ENCODE peak calls at places on chromosome X, in nine cellular contexts. F is AG04449, E is suprapubic skin, M is AG10803, Z is pancreas, G is cardiac muscle cell, C is endodermal cell, Y is H9, K is esophagus muscularis mucosa. J is an unnamed sample.

GRCh38 chrX:65601126-65601525 is 66.3 kb upstream of the MSN start:
- DNase-seq in C (no peak), Z (no peak), K (no peak), E (no peak), F (no peak), G (no peak), Y (no peak), M (no peak), J (no peak)

GRCh38 chrX:113833656-113834055 is 750.2 kb upstream of the HTR2C start:
- DNase-seq in C (no peak), K (no peak), M (no peak), F (no peak), Z (no peak), E (no peak), G (peak; percentile 37), Y (no peak), J (no peak)

GRCh38 chrX:10833299-10834169 is 213.1 kb upstream of the MID1 start:
- DNase-seq in E (peak; percentile 74), M (peak; percentile 25), K (no peak), G (peak; percentile 24), C (peak; percentile 71), Z (peak; percentile 50), Y (peak; percentile 47), F (no peak), J (no peak)

GRCh38 chrX:7190157-7190556 is 42.2 kb upstream of the PUDP start:
- DNase-seq in M (no peak), G (no peak), C (no peak), E (no peak), Y (no peak), Z (no peak), K (no peak), F (no peak), J (no peak)

GRCh38 chrX:64202808-64203320 is 2.6 kb downstream of the AMER1 start:
- DNase-seq in M (peak; percentile 22), K (no peak), G (no peak), Y (no peak), Z (no peak), F (no peak), C (no peak), E (no peak), J (no peak)

GRCh38 chrX:49106930-49107329 is 16.6 kb downstream of the GPKOW start:
- DNase-seq in F (peak; percentile 4), Y (peak; percentile 35), M (peak; percentile 56), Z (no peak), K (no peak), C (peak; percentile 59), E (no peak), G (peak; percentile 58), J (no peak)

GRCh38 chrX:110032534-110033161 is 29.7 kb downstream of the TMEM164 start:
- DNase-seq in M (no peak), E (no peak), Y (no peak), G (no peak), Z (no peak), F (no peak), K (no peak), C (no peak), J (no peak)

GRCh38 chrX:103101280-103102042 is 8.5 kb upstream of the NXF3 start:
- DNase-seq in Y (no peak), G (peak; percentile 56), C (peak; percentile 66), Z (no peak), E (no peak), F (no peak), M (no peak), K (no peak), J (no peak)

GRCh38 chrX:66676413-66676812 is 37.5 kb upstream of the EDA2R start:
- DNase-seq in M (peak; percentile 78), K (no peak), E (no peak), G (peak; percentile 67), Y (no peak), C (no peak), F (no peak), Z (no peak), J (no peak)

GRCh38 chrX:121349263-121349662 is 301.9 kb downstream of the GLUD2 start:
- DNase-seq in K (no peak), Z (no peak), G (no peak), F (no peak), M (no peak), C (no peak), Y (no peak), E (no peak), J (no peak)

GRCh38 chrX:132612990-132613564 is 124.2 kb upstream of the MBNL3 start:
- DNase-seq in K (no peak), F (no peak), M (peak; percentile 16), E (no peak), Y (peak; percentile 44), C (peak; percentile 76), G (peak; percentile 56), Z (peak; percentile 75), J (peak; percentile 25)

GRCh38 chrX:54534271-54534670 is 4.3 kb downstream of the GNL3L start:
- DNase-seq in M (no peak), G (no peak), F (no peak), Z (no peak), Y (no peak), K (no peak), E (no peak), C (no peak), J (no peak)

GRCh38 chrX:33434256-33435092 is 223.1 kb upstream of the DMD start:
- DNase-seq in F (no peak), M (peak; percentile 15), Y (peak; percentile 87), C (peak; percentile 94), K (no peak), E (no peak), G (peak; percentile 37), Z (no peak), J (peak; percentile 8)

DNA sequence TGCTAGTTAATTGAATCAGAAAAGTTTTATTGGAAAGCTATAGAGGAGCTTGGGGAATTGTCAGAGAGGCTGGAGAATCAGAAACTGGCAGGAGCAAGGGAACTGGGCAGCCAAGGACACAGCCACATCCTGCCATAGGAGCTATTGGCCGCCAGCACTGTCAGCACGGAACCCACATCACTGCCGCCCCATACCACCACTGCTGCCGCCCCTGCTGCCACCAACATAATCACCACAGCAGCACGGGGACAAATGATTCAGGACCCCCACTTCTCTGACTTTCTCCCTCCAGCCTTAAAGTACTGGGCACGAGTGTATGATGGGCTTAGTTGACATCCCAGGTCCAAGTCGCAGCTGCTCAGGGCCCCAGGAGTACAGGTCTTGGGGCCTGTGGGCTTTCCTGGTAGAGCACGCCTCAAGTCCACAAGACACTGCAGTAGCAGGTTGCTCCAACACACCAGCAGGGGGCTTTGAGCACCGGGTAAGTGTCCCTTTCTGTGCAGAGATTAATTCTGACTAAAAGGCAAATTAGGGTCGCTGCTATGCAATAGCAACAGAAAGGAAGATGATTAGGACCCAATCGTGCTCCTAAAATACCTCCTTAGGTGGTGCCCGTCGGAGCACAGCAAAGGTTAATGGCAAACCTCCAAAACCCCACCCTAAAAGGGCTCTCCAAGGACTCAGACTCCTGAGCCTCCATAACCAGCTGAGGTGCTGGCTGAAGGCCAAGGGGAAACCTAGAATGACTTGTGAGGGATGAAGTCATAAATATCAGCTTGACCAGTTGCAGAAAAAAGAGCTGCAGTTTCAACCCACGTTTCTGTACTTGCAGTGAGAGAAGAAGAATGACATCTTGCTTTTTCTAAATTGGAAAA is 6.8 kb downstream of the PJA1 start:
- DNase-seq in Y (peak; percentile 49), M (peak; percentile 35), K (peak; percentile 82), F (no peak), Z (no peak), G (peak; percentile 82), C (peak; percentile 73), E (no peak), J (peak; percentile 48)
- TF ChIP-seq CTCF in Y (peak; percentile 60), M (peak; percentile 59), K (peak; percentile 50), F (peak; percentile 48), Z (peak; percentile 19), G (peak; percentile 59), C (peak; percentile 75), E (no peak), J (peak; percentile 45)

GRCh38 chrX:70553516-70553915 is 108.9 kb downstream of the DLG3 start:
- DNase-seq in F (no peak), K (no peak), Y (no peak), G (no peak), M (no peak), C (no peak), E (no peak), Z (no peak), J (no peak)

GRCh38 chrX:70552174-70552704 is 107.6 kb downstream of the DLG3 start:
- DNase-seq in Y (no peak), F (no peak), G (peak; percentile 48), K (no peak), C (no peak), E (no peak), M (no peak), Z (no peak), J (no peak)

GRCh38 chrX:70554523-70554922 is 109.9 kb downstream of the DLG3 start:
- DNase-seq in Y (no peak), Z (no peak), C (no peak), G (peak; percentile 12), M (peak; percentile 47), K (no peak), F (no peak), E (no peak), J (no peak)

GRCh38 chrX:70554948-70555347 is 110.3 kb downstream of the DLG3 start:
- DNase-seq in Z (no peak), Y (no peak), K (no peak), G (no peak), E (no peak), C (no peak), F (no peak), M (no peak), J (no peak)

GRCh38 chrX:70554081-70554480 is 109.4 kb downstream of the DLG3 start:
- DNase-seq in C (no peak), Z (no peak), E (no peak), F (no peak), K (no peak), Y (no peak), G (peak; percentile 58), M (peak; percentile 42), J (no peak)
- TF ChIP-seq CTCF in C (peak; percentile 23), Z (no peak), E (no peak), F (no peak), K (peak; percentile 38), Y (peak; percentile 28), G (peak; percentile 22), M (peak; percentile 30), J (no peak)

DNA sequence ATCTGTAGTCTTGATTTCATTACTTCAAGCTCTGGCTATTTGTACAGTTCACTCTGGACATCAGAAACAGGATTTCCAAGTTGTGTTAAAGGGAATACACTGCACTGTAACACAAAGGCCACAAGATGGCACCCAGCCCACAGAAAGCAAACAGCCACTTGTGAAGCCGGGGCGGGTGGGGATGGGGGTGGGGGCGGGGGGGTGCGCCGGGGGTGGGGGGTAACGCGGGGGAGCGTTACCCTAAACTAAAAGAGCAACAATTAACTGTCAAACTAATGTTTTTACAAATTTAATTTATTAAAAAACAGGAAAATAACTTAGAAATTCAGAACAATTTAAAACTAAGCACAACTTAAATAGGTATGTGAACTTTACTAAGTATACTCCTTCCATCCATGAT is 27.3 kb downstream of the PRDX4 start:
- DNase-seq in G (peak; percentile 66), E (no peak), K (no peak), M (peak; percentile 52), Z (no peak), C (peak; percentile 76), Y (peak; percentile 39), F (no peak), J (peak; percentile 67)
- TF ChIP-seq CTCF in G (peak; percentile 36), E (peak; percentile 3), K (peak; percentile 21), M (peak; percentile 60), Z (peak; percentile 35), C (peak; percentile 78), Y (peak; percentile 71), F (peak; percentile 49), J (peak; percentile 51)

DNA sequence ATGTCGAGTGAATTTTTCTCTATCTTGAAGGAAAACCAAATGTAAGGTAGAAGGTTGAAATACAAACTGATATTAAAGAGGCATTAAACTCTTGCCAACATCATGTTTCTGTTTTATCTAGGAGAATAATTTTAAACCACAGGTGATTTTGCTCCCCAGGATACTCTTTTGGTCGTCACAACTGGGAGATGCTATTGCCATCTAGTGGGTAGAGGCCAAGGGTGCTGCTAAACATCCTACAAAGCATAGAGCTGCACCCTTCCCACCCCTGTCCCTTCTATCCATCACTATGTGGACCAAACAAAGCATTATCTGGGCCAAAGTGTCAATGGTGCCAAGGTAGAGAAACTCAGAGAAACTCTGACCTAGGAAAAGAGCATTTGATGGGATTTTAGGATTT is 154.6 kb upstream of the MAGEB2 start:
- DNase-seq in F (no peak), K (no peak), Z (no peak), G (peak; percentile 23), E (no peak), Y (no peak), M (no peak), C (peak; percentile 59), J (no peak)
- TF ChIP-seq CTCF in F (peak; percentile 29), K (no peak), Z (no peak), G (peak; percentile 51), E (no peak), Y (peak; percentile 82), M (peak; percentile 40), C (peak; percentile 90), J (no peak)

J was measured in GM10248.